ENCODE peak calls at places on chromosomes 6 and 20, in four cellular contexts. B, A, X and V are unnamed samples.

GRCh38 chr20:22490287-22491187 is 93.8 kb downstream of the FOXA2 start:
- DNase-seq in B (peak), A (no peak), X (no peak), V (peak)

GRCh38 chr6:158560787-158561246 is 926 bp downstream of the TMEM181 start:
- DNase-seq in A (no peak), X (peak), B (no peak), V (no peak)

GRCh38 chr20:46169245-46170171 is 51.4 kb downstream of the CD40 start:
- DNase-seq in A (no peak), X (no peak), B (no peak), V (no peak)

GRCh38 chr20:53599910-53600632 is 6.4 kb upstream of the ZNF217 start:
- DNase-seq in B (no peak), A (no peak), X (no peak), V (no peak)

GRCh38 chr6:85078071-85078470 is 313.7 kb upstream of the TBX18 start:
- DNase-seq in X (peak), A (no peak), B (peak), V (peak)

GRCh38 chr6:169328112-169328801 is 74.6 kb upstream of the THBS2 start:
- DNase-seq in X (no peak), B (no peak), A (no peak), V (no peak)

GRCh38 chr6:149925253-149925973 is 2.5 kb upstream of the RAET1G start:
- DNase-seq in X (no peak), A (no peak), B (no peak), V (no peak)

GRCh38 chr6:157236040-157236725 is 87.1 kb downstream of the TMEM242 start:
- DNase-seq in A (no peak), X (no peak), B (no peak), V (no peak)

GRCh38 chr6:139474145-139475108 is 100.0 kb upstream of the CITED2 start:
- DNase-seq in A (no peak), B (no peak), X (peak), V (no peak)

GRCh38 chr6:148074735-148075134 is 267.9 kb upstream of the SASH1 start:
- DNase-seq in A (no peak), B (no peak), X (no peak), V (no peak)

GRCh38 chr6:24969343-24969860 is 33.6 kb upstream of the RIPOR2 start:
- DNase-seq in X (no peak), B (no peak), A (no peak), V (no peak)

GRCh38 chr20:22430746-22431168 is 153.6 kb downstream of the FOXA2 start:
- DNase-seq in X (no peak), A (no peak), B (peak), V (no peak)

GRCh38 chr6:90460067-90460466 is 126.8 kb downstream of the MAP3K7 start:
- DNase-seq in A (no peak), B (no peak), X (no peak), V (no peak)

GRCh38 chr20:46204594-46205205 is 86.6 kb downstream of the CD40 start:
- DNase-seq in B (no peak), A (no peak), X (no peak), V (no peak)

GRCh38 chr6:146962332-146962731 is 241.9 kb upstream of the STXBP5 start:
- DNase-seq in A (no peak), X (no peak), B (no peak), V (no peak)

GRCh38 chr6:387293-387694 is 4.3 kb upstream of the IRF4 start:
- DNase-seq in A (no peak), X (no peak), B (no peak), V (no peak)

DNA sequence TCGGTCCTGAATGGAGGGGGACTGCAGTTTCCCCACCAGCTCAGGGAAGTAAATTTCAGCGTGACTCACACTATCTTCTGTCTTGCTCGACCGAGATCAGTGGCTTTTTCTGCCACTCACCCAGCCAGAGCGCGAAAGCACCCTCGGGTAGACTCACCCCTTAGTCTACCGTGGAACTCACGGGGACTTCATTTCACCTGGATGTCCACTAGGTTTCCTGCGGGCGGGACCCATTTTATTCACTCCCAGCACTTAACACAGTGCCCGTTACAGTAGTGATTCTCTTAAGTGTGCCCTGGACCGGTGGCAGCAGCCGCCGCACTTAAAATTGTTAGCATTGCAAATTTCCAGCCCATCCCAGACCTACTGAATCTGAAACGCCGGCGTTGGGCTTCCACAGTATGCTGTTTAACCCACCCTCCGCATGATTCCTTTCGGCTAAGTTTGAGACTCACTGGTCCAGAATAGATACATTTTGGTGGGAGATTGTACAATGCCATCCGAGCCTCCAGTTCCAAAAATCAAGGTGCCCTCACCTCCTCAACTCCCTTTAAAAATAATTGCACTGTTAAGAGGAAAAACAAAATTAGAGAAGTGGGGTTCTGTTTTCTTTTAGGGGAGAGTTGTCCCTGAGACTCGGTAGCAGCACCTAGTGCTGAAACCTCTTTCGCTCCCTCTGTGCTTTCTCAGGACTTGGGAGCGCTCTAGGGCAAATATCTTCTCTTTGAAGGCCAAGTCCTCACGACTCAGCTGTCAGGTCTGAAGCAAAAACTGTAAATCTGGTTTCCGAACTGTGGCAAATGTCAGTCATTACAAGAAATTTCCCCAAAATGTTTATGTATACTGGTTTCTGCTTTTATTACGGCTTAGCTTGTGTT is 1.0 kb downstream of the SMPDL3A start:
- DNase-seq in B (no peak), X (peak), A (no peak), V (no peak)
- TF ChIP-seq CTCF in B (no peak), X (no peak), A (peak), V (no peak)

GRCh38 chr6:30345852-30346251 is 896 bp downstream of the RPP21 start:
- DNase-seq in A (no peak), X (peak), B (no peak), V (no peak)

GRCh38 chr6:30341728-30342127 is 3.2 kb upstream of the RPP21 start:
- DNase-seq in B (no peak), X (no peak), A (no peak), V (no peak)

GRCh38 chr6:30344191-30344867 is 627 bp upstream of the RPP21 start:
- DNase-seq in X (peak), A (no peak), B (no peak), V (peak)

GRCh38 chr6:30341249-30341648 is 3.7 kb upstream of the RPP21 start:
- DNase-seq in A (no peak), B (no peak), X (peak), V (no peak)

DNA sequence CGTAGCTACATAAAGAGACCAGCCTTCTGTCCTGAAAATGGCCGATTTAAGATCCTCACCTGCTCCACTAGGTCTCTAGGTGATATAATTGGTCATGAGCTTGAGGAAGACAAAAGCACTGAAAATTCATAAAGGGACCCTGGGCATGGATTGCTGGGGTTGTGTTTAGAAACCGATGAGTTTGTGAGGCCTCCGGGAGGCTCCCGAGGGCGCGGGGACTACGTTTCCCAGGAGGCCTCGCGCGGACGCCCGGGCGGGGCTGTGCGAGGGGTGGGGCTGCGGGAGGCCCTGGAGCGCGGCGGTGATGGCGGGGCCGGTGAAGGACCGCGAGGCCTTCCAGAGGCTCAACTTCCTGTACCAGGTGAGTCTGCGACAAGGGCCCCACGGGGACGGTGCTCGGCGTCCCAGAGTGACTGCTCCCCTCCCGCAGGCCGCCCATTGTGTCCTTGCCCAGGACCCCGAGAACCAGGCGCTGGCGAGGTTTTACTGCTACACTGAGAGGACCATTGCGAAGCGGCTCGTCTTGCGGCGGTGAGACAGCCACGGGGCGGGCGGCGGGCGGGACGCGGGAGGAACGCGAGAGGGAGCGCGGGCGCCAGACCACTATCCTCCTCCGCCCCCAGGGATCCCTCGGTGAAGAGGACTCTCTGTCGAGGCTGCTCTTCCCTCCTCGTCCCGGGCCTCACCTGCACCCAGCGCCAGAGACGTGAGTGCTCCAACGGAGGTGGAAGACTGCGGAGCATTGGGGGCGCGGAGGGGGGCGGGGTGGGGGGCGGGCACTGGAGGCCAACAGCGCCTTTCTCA is at the start of gene RPP21:
- DNase-seq in X (peak), B (peak), A (no peak), V (peak)
- TF ChIP-seq POLR2AphosphoS2 in X (peak), B (no peak), A (peak), V (no peak)

GRCh38 chr20:31543966-31544598 is 29.8 kb downstream of the HM13 start:
- DNase-seq in B (no peak), A (no peak), X (no peak), V (peak)
- TF ChIP-seq EP300 in B (no peak), A (no peak), X (no peak), V (no peak)

GRCh38 chr6:43402819-43403218 is 24.5 kb upstream of the ABCC10 start:
- DNase-seq in B (no peak), A (no peak), X (no peak), V (peak)
- TF ChIP-seq CTCF in B (peak), A (no peak), X (peak), V (no peak)

GRCh38 chr20:63393566-63393965 is 32.4 kb upstream of the CHRNA4 start:
- DNase-seq in B (no peak), A (no peak), X (no peak), V (no peak)

GRCh38 chr20:63394635-63395455 is 33.7 kb upstream of the CHRNA4 start:
- DNase-seq in B (no peak), X (no peak), A (no peak), V (no peak)

GRCh38 chr20:63395723-63396122 is 34.6 kb upstream of the CHRNA4 start:
- DNase-seq in X (no peak), A (no peak), B (no peak), V (no peak)

GRCh38 chr20:63392465-63393365 is 31.6 kb upstream of the CHRNA4 start:
- DNase-seq in A (no peak), X (peak), B (no peak), V (no peak)

GRCh38 chr20:63394069-63394468 is 32.9 kb upstream of the CHRNA4 start:
- DNase-seq in B (no peak), X (no peak), A (no peak), V (no peak)
- TF ChIP-seq POLR2AphosphoS2 in B (no peak), X (no peak), A (no peak), V (no peak)

GRCh38 chr20:38337561-38338140 is 8.6 kb upstream of the LBP start:
- DNase-seq in X (peak), B (peak), A (no peak), V (peak)

GRCh38 chr20:38340693-38341092 is 5.6 kb upstream of the LBP start:
- DNase-seq in B (no peak), A (no peak), X (no peak), V (no peak)

GRCh38 chr20:38338849-38339520 is 7.3 kb upstream of the LBP start:
- DNase-seq in B (no peak), X (no peak), A (no peak), V (no peak)

GRCh38 chr20:38342196-38342595 is 4.1 kb upstream of the LBP start:
- DNase-seq in B (no peak), A (no peak), X (no peak), V (no peak)

GRCh38 chr20:38339993-38340392 is 6.3 kb upstream of the LBP start:
- DNase-seq in X (no peak), B (no peak), A (no peak), V (no peak)
- TF ChIP-seq EP300 in X (no peak), B (no peak), A (no peak), V (no peak)

GRCh38 chr20:38043512-38044300 is 10.2 kb downstream of the RPRD1B start:
- DNase-seq in X (no peak), B (no peak), A (no peak), V (peak)
- TF ChIP-seq CTCF in X (no peak), B (no peak), A (no peak), V (no peak)

GRCh38 chr6:32970413-32971244 is 2.2 kb downstream of the BRD2 start:
- DNase-seq in A (peak), B (peak), X (peak), V (peak)
- TF ChIP-seq POLR2AphosphoS2 in A (peak), B (no peak), X (no peak), V (no peak)

GRCh38 chr6:35015476-35015875 is 125.7 kb downstream of the TCP11 start:
- DNase-seq in A (no peak), B (no peak), X (no peak), V (no peak)

GRCh38 chr6:35017461-35018183 is 123.5 kb downstream of the TCP11 start:
- DNase-seq in X (no peak), A (no peak), B (no peak), V (no peak)

GRCh38 chr6:35015996-35016395 is 125.1 kb downstream of the TCP11 start:
- DNase-seq in A (no peak), X (no peak), B (no peak), V (no peak)

GRCh38 chr6:35018184-35018523 is 123.0 kb downstream of the TCP11 start:
- DNase-seq in B (no peak), X (no peak), A (no peak), V (no peak)

GRCh38 chr6:35016417-35017221 is 124.5 kb downstream of the TCP11 start:
- DNase-seq in X (no peak), B (no peak), A (no peak), V (no peak)
- TF ChIP-seq EP300 in X (no peak), B (no peak), A (no peak), V (no peak)